ENCODE peak calls at places on chromosomes 2 and 18, in five cellular contexts. L is nephron progenitor cell; U is CD8-positive, alpha-beta T cell; A is spleen; J is stomach. E is an unnamed sample.

GRCh38 chr2:53708988-53709387 is 58.6 kb upstream of the CHAC2 start:
- DNase-seq in L (no peak), U (no peak), A (no peak), J (no peak), E (no peak)

GRCh38 chr2:102027036-102027702 is 35.4 kb downstream of the IL1R2 start:
- DNase-seq in L (no peak), U (no peak), A (no peak), J (no peak), E (no peak)

GRCh38 chr2:86787701-86788100 is 3.0 kb downstream of the CD8A start:
- DNase-seq in L (no peak), U (peak; percentile 58), A (no peak), J (no peak), E (no peak)

GRCh38 chr2:6452702-6453481 is 412.8 kb downstream of the CMPK2 start:
- DNase-seq in L (no peak), U (no peak), A (no peak), J (no peak), E (no peak)

GRCh38 chr2:110114801-110115200 is 821 bp downstream of the MALL start:
- DNase-seq in L (peak; percentile 25), U (no peak), A (no peak), J (no peak), E (no peak)

GRCh38 chr2:176657391-176657790 is 388.1 kb downstream of the MTX2 start:
- DNase-seq in L (no peak), U (no peak), A (no peak), J (no peak), E (no peak)

GRCh38 chr2:157468931-157469708 is 25.2 kb upstream of the CYTIP start:
- DNase-seq in L (no peak), U (no peak), A (no peak), J (no peak), E (no peak)

GRCh38 chr2:182713611-182714010 is 2.4 kb upstream of the DNAJC10 start:
- DNase-seq in L (no peak), U (no peak), A (no peak), J (no peak), E (no peak)

GRCh38 chr2:124380350-124380749 is 355.3 kb downstream of the CNTNAP5 start:
- DNase-seq in L (no peak), U (no peak), A (no peak), J (no peak), E (no peak)

GRCh38 chr18:76657428-76657827 is 162.4 kb upstream of the ZNF516 start:
- DNase-seq in L (no peak), U (no peak), A (no peak), J (no peak), E (no peak)

GRCh38 chr2:49972699-49973098 is 818.4 kb upstream of the FSHR start:
- DNase-seq in L (no peak), U (no peak), A (no peak), J (no peak), E (no peak)

GRCh38 chr2:174341995-174342571 is 7.3 kb downstream of the SP9 start:
- DNase-seq in L (peak; percentile 42), U (no peak), A (peak; percentile 80), J (no peak), E (no peak)

GRCh38 chr2:85649201-85650190 is 18.5 kb downstream of the SFTPB start:
- DNase-seq in L (no peak), U (no peak), A (no peak), J (no peak), E (no peak)

GRCh38 chr2:159526433-159526832 is 89.9 kb downstream of the BAZ2B start:
- DNase-seq in L (no peak), U (no peak), A (no peak), J (no peak), E (no peak)

GRCh38 chr2:159010340-159010739 is 41.9 kb downstream of the TANC1 start:
- DNase-seq in L (no peak), U (no peak), A (peak; percentile 32), J (no peak), E (no peak)

GRCh38 chr2:54628418-54628817 is 95.0 kb upstream of the EML6 start:
- DNase-seq in L (no peak), U (no peak), A (no peak), J (no peak), E (no peak)

GRCh38 chr2:193963472-193964119 is 1693.4 kb upstream of the SLC39A10 start:
- DNase-seq in L (peak; percentile 25), U (no peak), A (no peak), J (no peak), E (no peak)

GRCh38 chr2:111624401-111625156 is 259.4 kb downstream of the ANAPC1 start:
- DNase-seq in L (no peak), U (no peak), A (no peak), J (no peak), E (no peak)

DNA sequence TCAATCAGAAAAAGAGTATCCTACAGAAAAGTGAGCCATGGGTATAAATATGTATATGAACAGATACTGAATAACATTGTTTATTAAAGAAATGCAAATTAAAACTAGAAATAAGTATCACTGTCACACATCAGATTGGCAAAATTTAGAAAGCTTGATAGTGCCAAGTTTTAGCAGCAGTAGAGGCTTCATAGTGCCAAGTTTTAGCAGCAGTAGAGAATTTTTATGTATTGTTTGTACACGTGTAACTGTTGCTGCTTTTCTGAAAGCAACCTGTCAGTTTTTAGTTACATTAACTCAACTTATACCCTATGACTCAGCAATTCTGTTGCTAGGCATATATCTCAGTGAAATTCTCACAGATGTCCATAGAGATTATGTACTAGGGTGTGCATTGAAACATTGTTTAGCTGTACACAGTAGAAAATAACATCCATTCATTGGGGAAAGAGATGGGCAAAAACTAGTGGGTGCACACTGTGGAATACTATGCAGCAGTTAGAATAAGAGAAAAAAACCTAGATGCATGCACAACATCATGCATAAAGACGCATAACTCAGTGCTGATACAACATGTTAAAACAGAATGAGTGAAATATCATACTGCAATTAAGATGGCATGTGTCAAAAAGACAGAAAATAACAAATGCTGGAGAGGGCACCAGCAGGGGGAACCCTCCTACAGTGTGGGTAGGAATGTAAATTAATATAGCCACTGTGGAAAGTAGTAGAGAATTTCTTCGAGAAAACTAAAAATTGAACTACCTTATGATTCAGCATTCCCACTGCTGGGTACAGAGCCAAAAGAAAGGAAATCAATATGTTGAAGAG is 294.5 kb upstream of the NT5C1B start:
- DNase-seq in L (no peak), U (no peak), A (no peak), J (no peak), E (no peak)
- TF ChIP-seq CTCF in L (no peak), U (no peak), A (no peak), J (no peak), E (no peak)

GRCh38 chr2:62215306-62216064 is 19.6 kb downstream of the B3GNT2 start:
- DNase-seq in L (no peak), U (no peak), A (no peak), J (peak; percentile 32), E (no peak)
- TF ChIP-seq CTCF in L (no peak), U (no peak), A (no peak), J (no peak), E (no peak)

DNA sequence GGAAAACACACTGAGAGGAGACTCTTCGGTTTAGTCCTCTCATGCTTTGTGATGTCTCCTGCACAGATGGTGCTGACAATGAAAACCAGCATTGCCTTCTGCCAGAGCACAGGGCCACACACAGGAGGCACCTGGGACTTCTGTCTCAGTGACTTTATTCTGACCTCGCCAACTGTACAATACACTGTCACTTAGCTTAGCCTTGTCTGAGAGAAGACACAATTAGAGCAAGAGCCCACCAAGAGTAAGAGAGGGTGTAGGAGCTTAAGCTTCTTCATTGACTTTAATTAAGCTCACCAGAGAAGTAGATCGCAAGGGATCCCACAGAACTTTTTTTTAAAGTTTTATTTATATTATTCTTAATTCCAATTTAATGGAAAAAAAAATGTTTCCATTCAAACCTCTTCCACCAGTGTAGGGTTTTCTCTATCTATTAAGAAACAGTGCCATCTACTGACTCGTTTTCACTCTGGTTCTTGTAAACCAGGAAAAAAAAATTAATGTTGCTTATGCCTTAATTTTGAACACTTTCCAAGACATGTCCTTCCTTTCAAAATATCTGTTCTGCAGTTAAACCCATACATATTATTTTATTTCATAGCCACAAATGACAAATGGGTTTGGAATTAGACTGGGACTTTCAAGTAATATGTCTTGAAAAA is 42.4 kb upstream of the DDX18 start:
- DNase-seq in L (no peak), U (no peak), A (no peak), J (no peak), E (no peak)
- TF ChIP-seq CTCF in L (peak; percentile 62), U (no peak), A (no peak), J (no peak), E (no peak)

GRCh38 chr2:18742382-18742781 is 153.0 kb upstream of the NT5C1B start:
- DNase-seq in L (no peak), U (no peak), A (no peak), J (no peak), E (no peak)
- TF ChIP-seq CTCF in L (no peak), U (no peak), A (no peak), J (no peak), E (no peak)

DNA sequence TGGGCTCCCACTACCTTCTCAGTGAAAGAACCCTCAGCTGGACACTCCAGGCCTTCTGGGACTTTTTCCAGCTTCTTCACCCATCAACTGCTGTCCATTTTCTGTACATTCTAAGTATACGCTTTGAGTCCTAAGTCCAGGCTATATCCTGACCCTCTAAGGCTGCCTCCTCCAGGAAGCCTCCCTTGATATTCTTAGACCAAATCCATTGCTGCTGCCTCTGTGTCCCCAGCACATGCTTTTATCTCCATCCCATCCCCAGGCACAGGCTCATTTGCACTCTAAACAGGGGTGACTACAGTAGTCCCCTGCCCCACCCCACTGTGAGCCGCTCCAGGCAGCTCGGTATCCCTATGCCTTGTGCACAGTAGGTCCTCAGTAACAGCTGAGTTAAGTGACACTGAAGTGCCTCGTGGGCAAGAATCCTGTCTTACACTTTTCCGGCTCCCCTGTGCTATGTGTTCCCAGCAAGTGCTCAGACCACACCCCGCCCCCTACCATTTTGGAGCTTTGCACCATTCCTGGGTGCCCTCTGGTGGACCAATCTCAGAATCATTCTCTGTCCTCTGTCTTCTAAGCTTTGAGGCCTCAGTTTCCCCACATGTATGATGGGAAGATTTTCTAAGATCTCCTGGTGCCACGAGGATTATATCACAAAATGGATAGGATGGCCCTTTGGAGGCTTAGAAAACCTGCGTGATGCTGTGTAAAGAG is 34.9 kb downstream of the EMX1 start:
- DNase-seq in L (no peak), U (no peak), A (no peak), J (no peak), E (no peak)
- TF ChIP-seq CTCF in L (no peak), U (no peak), A (no peak), J (no peak), E (no peak)

GRCh38 chr2:127701651-127702394 is 526 bp downstream of the SFT2D3 start:
- DNase-seq in L (peak; percentile 78), U (peak; percentile 81), A (peak; percentile 97), J (peak; percentile 77), E (peak; percentile 78)
- TF ChIP-seq CTCF in L (no peak), U (no peak), A (peak; percentile 20), J (no peak), E (no peak)

GRCh38 chr2:177673602-177674595 is 281.3 kb downstream of the AGPS start:
- DNase-seq in L (no peak), U (no peak), A (no peak), J (no peak), E (no peak)
- TF ChIP-seq CTCF in L (no peak), U (no peak), A (no peak), J (no peak), E (no peak)

E was measured in activated B cell treated with CpG ODN at 0.5 μM for 24 hours.